ENCODE peak calls at places on chromosomes 11 and 22, in six cellular contexts. G is breast epithelium, M is left lung, I is pancreas, C is heart right ventricle, R is left ventricle myocardium inferior. E is an unnamed sample. For H3K4me1, the result is how much of the 10 kb centered on the place peaks cover.

GRCh38 chr22:44583076-44583760 is 85.2 kb upstream of the RTL6 start:
- DNase-seq in G (no peak), M (peak), I (no peak), C (no peak), R (peak), E (peak)

GRCh38 chr11:289145-289705 is 299 bp downstream of the PGGHG start:
- DNase-seq in G (no peak), M (no peak), I (no peak), C (no peak), R (no peak), E (no peak)

GRCh38 chr22:39593061-39593930 is 22.7 kb downstream of the CACNA1I start:
- DNase-seq in G (no peak), M (no peak), I (no peak), C (no peak), R (no peak), E (no peak)

GRCh38 chr22:44879301-44879680 is 126.9 kb downstream of the ARHGAP8 start:
- DNase-seq in G (no peak), M (no peak), I (peak), C (no peak), R (no peak), E (no peak)

GRCh38 chr22:44620841-44621382 is 81.1 kb upstream of the PRR5 start:
- DNase-seq in G (no peak), M (no peak), I (no peak), C (no peak), R (no peak), E (no peak)

GRCh38 chr22:33861216-33861875 is 58.9 kb downstream of the LARGE1 start:
- DNase-seq in G (no peak), M (peak), I (no peak), C (no peak), R (no peak), E (no peak)

GRCh38 chr11:96143016-96143670 is 199.9 kb downstream of the MAML2 start:
- DNase-seq in G (no peak), M (no peak), I (no peak), C (no peak), R (no peak), E (no peak)

GRCh38 chr22:32628626-32629587 is 154.3 kb downstream of the FBXO7 start:
- DNase-seq in G (no peak), M (no peak), I (no peak), C (no peak), R (no peak), E (no peak)

GRCh38 chr11:27678242-27678641 is 22.0 kb downstream of the BDNF start:
- DNase-seq in G (no peak), M (no peak), I (no peak), C (no peak), R (no peak), E (no peak)

GRCh38 chr11:5257296-5257695 is 2.7 kb upstream of the HBG2 start:
- DNase-seq in G (no peak), M (no peak), I (no peak), C (no peak), R (no peak), E (no peak)

GRCh38 chr11:135002236-135002635 is 590.2 kb upstream of the B3GAT1 start:
- DNase-seq in G (no peak), M (no peak), I (no peak), C (no peak), R (no peak), E (no peak)

GRCh38 chr11:77019976-77020591 is 14.1 kb upstream of the B3GNT6 start:
- DNase-seq in G (no peak), M (no peak), I (no peak), C (no peak), R (no peak), E (no peak)

GRCh38 chr11:35073691-35074382 is 65.1 kb upstream of the CD44 start:
- DNase-seq in G (no peak), M (no peak), I (no peak), C (no peak), R (no peak), E (no peak)

GRCh38 chr22:23231471-23232093 is 51.3 kb downstream of the BCR start:
- DNase-seq in G (no peak), M (no peak), I (no peak), C (no peak), R (no peak), E (no peak)

GRCh38 chr11:19025799-19026406 is 34.6 kb downstream of the MRGPRX2 start:
- DNase-seq in G (no peak), M (no peak), I (no peak), C (no peak), R (no peak), E (no peak)

GRCh38 chr11:61384271-61385242 is 7.8 kb upstream of the TMEM216 start:
- DNase-seq in G (no peak), M (no peak), I (no peak), C (no peak), R (no peak), E (no peak)

GRCh38 chr11:15166204-15166603 is 51.5 kb downstream of the INSC start:
- DNase-seq in G (no peak), M (no peak), I (no peak), C (no peak), R (no peak), E (no peak)

GRCh38 chr22:30637701-30638114 is 2.1 kb downstream of the SLC35E4 start:
- DNase-seq in G (no peak), M (no peak), I (no peak), C (no peak), R (no peak), E (no peak)

GRCh38 chr11:84906995-84907394 is 720.1 kb downstream of the DLG2 start:
- DNase-seq in G (no peak), M (no peak), I (no peak), C (no peak), R (no peak), E (no peak)

GRCh38 chr11:117220999-117221774 is 10.7 kb downstream of the PCSK7 start:
- DNase-seq in G (peak), M (no peak), I (no peak), C (peak), R (no peak), E (no peak)

GRCh38 chr11:114110948-114111347 is 51.4 kb downstream of the ZBTB16 start:
- DNase-seq in G (peak), M (no peak), I (no peak), C (peak), R (no peak), E (no peak)
- H3K4me1 ChIP-seq in G (under half), M (half or more), I (under half), C (half or more), R (half or more), E (under half)

GRCh38 chr11:69791266-69791665 is 16.1 kb upstream of the FGF4 start:
- DNase-seq in G (no peak), M (no peak), I (no peak), C (no peak), R (no peak), E (peak)
- TF ChIP-seq CTCF in G (no peak), M (no peak), I (no peak), C (no peak), R (no peak), E (no peak)

GRCh38 chr11:94034207-94034606 is 13.1 kb downstream of the HEPHL1 start:
- DNase-seq in G (no peak), M (no peak), I (no peak), C (no peak), R (no peak), E (no peak)
- H3K4me1 ChIP-seq in G (under half), M (under half), I (under half), C (under half), R (under half), E (under half)

GRCh38 chr11:126164781-126165180 is 46.7 kb downstream of the RPUSD4 start:
- DNase-seq in G (no peak), M (no peak), I (no peak), C (no peak), R (peak), E (no peak)

GRCh38 chr11:126163779-126164178 is 47.7 kb downstream of the RPUSD4 start:
- DNase-seq in G (no peak), M (no peak), I (no peak), C (no peak), R (no peak), E (no peak)

GRCh38 chr11:126161146-126161458 is 50.3 kb downstream of the RPUSD4 start:
- DNase-seq in G (no peak), M (no peak), I (no peak), C (no peak), R (no peak), E (no peak)

GRCh38 chr11:126162286-126163030 is 49.0 kb downstream of the RPUSD4 start:
- DNase-seq in G (no peak), M (no peak), I (no peak), C (no peak), R (no peak), E (no peak)

GRCh38 chr11:126163074-126163700 is 48.3 kb downstream of the RPUSD4 start:
- DNase-seq in G (no peak), M (no peak), I (no peak), C (no peak), R (no peak), E (no peak)
- TF ChIP-seq CTCF in G (no peak), M (no peak), I (no peak), C (no peak), R (no peak), E (no peak)

GRCh38 chr22:25478111-25478510 is 86.4 kb upstream of the GRK3 start:
- DNase-seq in G (no peak), M (no peak), I (no peak), C (no peak), R (no peak), E (no peak)
- H3K4me1 ChIP-seq in G (under half), M (under half), I (under half), C (under half), R (under half), E (under half)

DNA sequence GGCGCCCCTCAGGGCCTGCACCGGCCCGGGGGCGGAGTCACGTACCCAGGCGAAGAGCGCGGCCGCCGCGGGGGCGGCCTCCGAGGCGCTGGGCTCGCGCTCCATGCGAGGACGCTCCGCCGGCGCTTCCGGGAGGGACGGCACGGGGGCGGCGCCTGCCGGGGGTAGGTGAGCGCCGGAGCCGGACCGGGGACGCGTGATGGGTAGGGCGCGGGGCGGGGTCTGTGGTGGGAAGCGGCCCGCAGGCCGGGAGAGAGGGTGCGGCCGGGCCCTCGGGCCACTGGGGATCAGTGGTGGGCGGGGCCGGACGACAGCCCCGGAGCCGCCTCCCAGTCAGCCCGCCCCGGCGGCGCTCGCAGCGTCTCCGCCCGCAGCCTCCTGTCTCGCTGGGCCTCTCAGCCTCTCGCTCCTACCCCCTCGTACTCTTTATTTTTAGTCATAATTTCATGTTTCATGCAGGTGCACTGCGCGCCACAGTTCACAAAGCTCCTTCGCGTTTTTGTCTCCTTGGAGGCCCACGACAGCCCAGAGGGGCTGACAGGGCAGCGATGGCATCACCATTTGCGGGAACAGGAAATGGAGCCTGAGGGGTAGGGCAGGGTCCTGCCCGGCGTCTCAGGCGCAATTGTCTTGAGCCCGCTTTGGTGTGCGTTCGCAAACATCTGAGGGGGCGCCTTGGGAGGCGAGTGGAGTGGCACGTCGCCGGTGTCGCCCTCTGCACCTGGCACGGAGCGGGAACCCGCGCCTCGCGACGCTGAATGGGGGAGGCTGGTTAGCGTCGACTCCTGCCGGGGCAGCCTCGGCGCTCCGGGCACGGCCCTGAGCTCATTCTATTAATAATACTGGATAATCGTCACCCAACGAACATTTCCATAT is at the start of gene SERGEF:
- DNase-seq in G (peak), M (peak), I (peak), C (peak), R (peak), E (peak)
- TF ChIP-seq CTCF in G (no peak), M (peak), I (no peak), C (peak), R (peak), E (peak)

GRCh38 chr11:65492387-65492636 is 6.5 kb upstream of the MALAT1 start:
- DNase-seq in G (no peak), M (no peak), I (no peak), C (no peak), R (no peak), E (no peak)
- H3K4me1 ChIP-seq in G (half or more), M (half or more), I (half or more), C (half or more), R (half or more), E (half or more)

GRCh38 chr22:42621505-42622002 is 6.9 kb upstream of the POLDIP3 start:
- DNase-seq in G (no peak), M (no peak), I (peak), C (peak), R (peak), E (no peak)

GRCh38 chr22:42620084-42620483 is 5.4 kb upstream of the POLDIP3 start:
- DNase-seq in G (no peak), M (no peak), I (no peak), C (no peak), R (no peak), E (no peak)

GRCh38 chr22:42617155-42617983 is 2.7 kb upstream of the POLDIP3 start:
- DNase-seq in G (no peak), M (no peak), I (peak), C (no peak), R (no peak), E (no peak)

GRCh38 chr22:42622061-42622710 is 7.5 kb upstream of the POLDIP3 start:
- DNase-seq in G (no peak), M (no peak), I (no peak), C (no peak), R (no peak), E (no peak)

GRCh38 chr22:42619261-42620063 is 4.8 kb upstream of the POLDIP3 start:
- DNase-seq in G (no peak), M (no peak), I (peak), C (no peak), R (no peak), E (no peak)
- TF ChIP-seq CTCF in G (no peak), M (no peak), I (no peak), C (no peak), R (no peak), E (no peak)